ENCODE peak calls at places on chromosomes 5 and 9, in five cellular contexts. One of them, this sample, is unnamed.

GRCh38 chr5:145056805-145057204 is 778.3 kb downstream of the PRELID2 start:
- DNase-seq in activated CD8-positive, alpha-beta memory T cell treated with anti-CD3 and anti-CD28 coated beads, Interleukin-2, amount 50 U/mL, for 48 hours: no peak
- DNase-seq in stimulated activated CD4-positive, alpha-beta T cell treated with anti-CD3 and anti-CD28 coated beads, Interleukin-15, amount 100 ng/mL, for 1 hour: no peak
- DNase-seq in CD4-positive, alpha-beta T cell: no peak
- DNase-seq in left lung: no peak
- DNase-seq in this sample: no peak

GRCh38 chr9:93810028-93810971 is 144.9 kb downstream of the BARX1 start:
- DNase-seq in activated CD8-positive, alpha-beta memory T cell treated with anti-CD3 and anti-CD28 coated beads, Interleukin-2, amount 50 U/mL, for 48 hours: peak
- DNase-seq in stimulated activated CD4-positive, alpha-beta T cell treated with anti-CD3 and anti-CD28 coated beads, Interleukin-15, amount 100 ng/mL, for 1 hour: no peak
- DNase-seq in CD4-positive, alpha-beta T cell: no peak
- DNase-seq in left lung: peak
- DNase-seq in this sample: peak

GRCh38 chr9:76718166-76718565 is 46.1 kb upstream of the PCA3 start:
- DNase-seq in activated CD8-positive, alpha-beta memory T cell treated with anti-CD3 and anti-CD28 coated beads, Interleukin-2, amount 50 U/mL, for 48 hours: no peak
- DNase-seq in stimulated activated CD4-positive, alpha-beta T cell treated with anti-CD3 and anti-CD28 coated beads, Interleukin-15, amount 100 ng/mL, for 1 hour: no peak
- DNase-seq in CD4-positive, alpha-beta T cell: no peak
- DNase-seq in left lung: no peak
- DNase-seq in this sample: no peak

GRCh38 chr5:136420168-136420916 is 55.0 kb upstream of the TRPC7 start:
- DNase-seq in activated CD8-positive, alpha-beta memory T cell treated with anti-CD3 and anti-CD28 coated beads, Interleukin-2, amount 50 U/mL, for 48 hours: no peak
- DNase-seq in stimulated activated CD4-positive, alpha-beta T cell treated with anti-CD3 and anti-CD28 coated beads, Interleukin-15, amount 100 ng/mL, for 1 hour: no peak
- DNase-seq in CD4-positive, alpha-beta T cell: no peak
- DNase-seq in left lung: no peak
- DNase-seq in this sample: no peak

GRCh38 chr5:7848296-7848695 is 2.6 kb downstream of the CFAP90 start:
- DNase-seq in activated CD8-positive, alpha-beta memory T cell treated with anti-CD3 and anti-CD28 coated beads, Interleukin-2, amount 50 U/mL, for 48 hours: no peak
- DNase-seq in stimulated activated CD4-positive, alpha-beta T cell treated with anti-CD3 and anti-CD28 coated beads, Interleukin-15, amount 100 ng/mL, for 1 hour: no peak
- DNase-seq in CD4-positive, alpha-beta T cell: no peak
- DNase-seq in left lung: no peak
- DNase-seq in this sample: no peak

GRCh38 chr9:134863941-134864820 is 16.4 kb upstream of the FCN2 start:
- DNase-seq in activated CD8-positive, alpha-beta memory T cell treated with anti-CD3 and anti-CD28 coated beads, Interleukin-2, amount 50 U/mL, for 48 hours: no peak
- DNase-seq in stimulated activated CD4-positive, alpha-beta T cell treated with anti-CD3 and anti-CD28 coated beads, Interleukin-15, amount 100 ng/mL, for 1 hour: no peak
- DNase-seq in CD4-positive, alpha-beta T cell: no peak
- DNase-seq in left lung: peak
- DNase-seq in this sample: no peak

GRCh38 chr5:178155065-178155464 is 1.4 kb upstream of the NHP2 start:
- DNase-seq in activated CD8-positive, alpha-beta memory T cell treated with anti-CD3 and anti-CD28 coated beads, Interleukin-2, amount 50 U/mL, for 48 hours: no peak
- DNase-seq in stimulated activated CD4-positive, alpha-beta T cell treated with anti-CD3 and anti-CD28 coated beads, Interleukin-15, amount 100 ng/mL, for 1 hour: no peak
- DNase-seq in CD4-positive, alpha-beta T cell: no peak
- DNase-seq in left lung: no peak
- DNase-seq in this sample: no peak

GRCh38 chr9:134230942-134231325 is 66.6 kb upstream of the RNU6ATAC start:
- DNase-seq in activated CD8-positive, alpha-beta memory T cell treated with anti-CD3 and anti-CD28 coated beads, Interleukin-2, amount 50 U/mL, for 48 hours: no peak
- DNase-seq in stimulated activated CD4-positive, alpha-beta T cell treated with anti-CD3 and anti-CD28 coated beads, Interleukin-15, amount 100 ng/mL, for 1 hour: no peak
- DNase-seq in CD4-positive, alpha-beta T cell: no peak
- DNase-seq in left lung: peak
- DNase-seq in this sample: no peak

GRCh38 chr9:134025606-134026541 is 593 bp downstream of the BRD3OS start:
- DNase-seq in activated CD8-positive, alpha-beta memory T cell treated with anti-CD3 and anti-CD28 coated beads, Interleukin-2, amount 50 U/mL, for 48 hours: peak
- DNase-seq in stimulated activated CD4-positive, alpha-beta T cell treated with anti-CD3 and anti-CD28 coated beads, Interleukin-15, amount 100 ng/mL, for 1 hour: peak
- DNase-seq in CD4-positive, alpha-beta T cell: peak
- DNase-seq in left lung: peak
- DNase-seq in this sample: no peak

GRCh38 chr9:132797861-132798659 is 80.0 kb downstream of the AK8 start:
- DNase-seq in activated CD8-positive, alpha-beta memory T cell treated with anti-CD3 and anti-CD28 coated beads, Interleukin-2, amount 50 U/mL, for 48 hours: no peak
- DNase-seq in stimulated activated CD4-positive, alpha-beta T cell treated with anti-CD3 and anti-CD28 coated beads, Interleukin-15, amount 100 ng/mL, for 1 hour: no peak
- DNase-seq in CD4-positive, alpha-beta T cell: no peak
- DNase-seq in left lung: no peak
- DNase-seq in this sample: no peak

GRCh38 chr5:66976108-66976507 is 220.5 kb downstream of the CD180 start:
- DNase-seq in activated CD8-positive, alpha-beta memory T cell treated with anti-CD3 and anti-CD28 coated beads, Interleukin-2, amount 50 U/mL, for 48 hours: no peak
- DNase-seq in stimulated activated CD4-positive, alpha-beta T cell treated with anti-CD3 and anti-CD28 coated beads, Interleukin-15, amount 100 ng/mL, for 1 hour: no peak
- DNase-seq in CD4-positive, alpha-beta T cell: no peak
- DNase-seq in left lung: no peak
- DNase-seq in this sample: no peak

GRCh38 chr5:14753947-14754346 is 89.4 kb downstream of the OTULIN start:
- DNase-seq in activated CD8-positive, alpha-beta memory T cell treated with anti-CD3 and anti-CD28 coated beads, Interleukin-2, amount 50 U/mL, for 48 hours: no peak
- DNase-seq in stimulated activated CD4-positive, alpha-beta T cell treated with anti-CD3 and anti-CD28 coated beads, Interleukin-15, amount 100 ng/mL, for 1 hour: no peak
- DNase-seq in CD4-positive, alpha-beta T cell: no peak
- DNase-seq in left lung: no peak
- DNase-seq in this sample: no peak

GRCh38 chr5:65874241-65874640 is 52.1 kb upstream of the ERBIN start:
- DNase-seq in activated CD8-positive, alpha-beta memory T cell treated with anti-CD3 and anti-CD28 coated beads, Interleukin-2, amount 50 U/mL, for 48 hours: no peak
- DNase-seq in stimulated activated CD4-positive, alpha-beta T cell treated with anti-CD3 and anti-CD28 coated beads, Interleukin-15, amount 100 ng/mL, for 1 hour: no peak
- DNase-seq in CD4-positive, alpha-beta T cell: no peak
- DNase-seq in left lung: no peak
- DNase-seq in this sample: no peak

GRCh38 chr5:79229357-79230174 is 6.4 kb upstream of the JMY start:
- DNase-seq in activated CD8-positive, alpha-beta memory T cell treated with anti-CD3 and anti-CD28 coated beads, Interleukin-2, amount 50 U/mL, for 48 hours: no peak
- DNase-seq in stimulated activated CD4-positive, alpha-beta T cell treated with anti-CD3 and anti-CD28 coated beads, Interleukin-15, amount 100 ng/mL, for 1 hour: no peak
- DNase-seq in CD4-positive, alpha-beta T cell: no peak
- DNase-seq in left lung: no peak
- DNase-seq in this sample: no peak

GRCh38 chr9:75039006-75039405 is 10.9 kb upstream of the CARNMT1 start:
- DNase-seq in activated CD8-positive, alpha-beta memory T cell treated with anti-CD3 and anti-CD28 coated beads, Interleukin-2, amount 50 U/mL, for 48 hours: no peak
- DNase-seq in stimulated activated CD4-positive, alpha-beta T cell treated with anti-CD3 and anti-CD28 coated beads, Interleukin-15, amount 100 ng/mL, for 1 hour: no peak
- DNase-seq in CD4-positive, alpha-beta T cell: no peak
- DNase-seq in left lung: no peak
- DNase-seq in this sample: no peak

GRCh38 chr9:98365227-98365669 is 109.8 kb upstream of the TBC1D2 start:
- DNase-seq in activated CD8-positive, alpha-beta memory T cell treated with anti-CD3 and anti-CD28 coated beads, Interleukin-2, amount 50 U/mL, for 48 hours: no peak
- DNase-seq in stimulated activated CD4-positive, alpha-beta T cell treated with anti-CD3 and anti-CD28 coated beads, Interleukin-15, amount 100 ng/mL, for 1 hour: no peak
- DNase-seq in CD4-positive, alpha-beta T cell: no peak
- DNase-seq in left lung: no peak
- DNase-seq in this sample: no peak

GRCh38 chr9:131467214-131467935 is 35.3 kb upstream of the POMT1 start:
- DNase-seq in activated CD8-positive, alpha-beta memory T cell treated with anti-CD3 and anti-CD28 coated beads, Interleukin-2, amount 50 U/mL, for 48 hours: no peak
- DNase-seq in stimulated activated CD4-positive, alpha-beta T cell treated with anti-CD3 and anti-CD28 coated beads, Interleukin-15, amount 100 ng/mL, for 1 hour: no peak
- DNase-seq in CD4-positive, alpha-beta T cell: no peak
- DNase-seq in left lung: no peak
- DNase-seq in this sample: peak

GRCh38 chr5:120164037-120164436 is 300.1 kb upstream of the PRR16 start:
- DNase-seq in activated CD8-positive, alpha-beta memory T cell treated with anti-CD3 and anti-CD28 coated beads, Interleukin-2, amount 50 U/mL, for 48 hours: no peak
- DNase-seq in stimulated activated CD4-positive, alpha-beta T cell treated with anti-CD3 and anti-CD28 coated beads, Interleukin-15, amount 100 ng/mL, for 1 hour: no peak
- DNase-seq in CD4-positive, alpha-beta T cell: no peak
- DNase-seq in left lung: no peak
- DNase-seq in this sample: no peak

GRCh38 chr5:38780950-38781349 is 64.9 kb upstream of the OSMR start:
- DNase-seq in activated CD8-positive, alpha-beta memory T cell treated with anti-CD3 and anti-CD28 coated beads, Interleukin-2, amount 50 U/mL, for 48 hours: no peak
- DNase-seq in stimulated activated CD4-positive, alpha-beta T cell treated with anti-CD3 and anti-CD28 coated beads, Interleukin-15, amount 100 ng/mL, for 1 hour: no peak
- DNase-seq in CD4-positive, alpha-beta T cell: no peak
- DNase-seq in left lung: no peak
- DNase-seq in this sample: no peak

GRCh38 chr5:53355316-53355715 is 125.1 kb upstream of the FST start:
- DNase-seq in activated CD8-positive, alpha-beta memory T cell treated with anti-CD3 and anti-CD28 coated beads, Interleukin-2, amount 50 U/mL, for 48 hours: no peak
- DNase-seq in stimulated activated CD4-positive, alpha-beta T cell treated with anti-CD3 and anti-CD28 coated beads, Interleukin-15, amount 100 ng/mL, for 1 hour: no peak
- DNase-seq in CD4-positive, alpha-beta T cell: no peak
- DNase-seq in left lung: no peak
- DNase-seq in this sample: no peak

GRCh38 chr5:115168829-115169391 is 798 bp downstream of the TRIM36 start:
- DNase-seq in activated CD8-positive, alpha-beta memory T cell treated with anti-CD3 and anti-CD28 coated beads, Interleukin-2, amount 50 U/mL, for 48 hours: peak
- DNase-seq in stimulated activated CD4-positive, alpha-beta T cell treated with anti-CD3 and anti-CD28 coated beads, Interleukin-15, amount 100 ng/mL, for 1 hour: no peak
- DNase-seq in CD4-positive, alpha-beta T cell: no peak
- DNase-seq in left lung: peak
- DNase-seq in this sample: no peak

GRCh38 chr5:172274951-172275753 is 8.4 kb downstream of the UBTD2 start:
- DNase-seq in activated CD8-positive, alpha-beta memory T cell treated with anti-CD3 and anti-CD28 coated beads, Interleukin-2, amount 50 U/mL, for 48 hours: peak
- DNase-seq in stimulated activated CD4-positive, alpha-beta T cell treated with anti-CD3 and anti-CD28 coated beads, Interleukin-15, amount 100 ng/mL, for 1 hour: peak
- DNase-seq in CD4-positive, alpha-beta T cell: peak
- DNase-seq in left lung: no peak
- DNase-seq in this sample: peak

GRCh38 chr5:158380661-158381060 is 521.7 kb upstream of the CLINT1 start:
- DNase-seq in activated CD8-positive, alpha-beta memory T cell treated with anti-CD3 and anti-CD28 coated beads, Interleukin-2, amount 50 U/mL, for 48 hours: no peak
- DNase-seq in stimulated activated CD4-positive, alpha-beta T cell treated with anti-CD3 and anti-CD28 coated beads, Interleukin-15, amount 100 ng/mL, for 1 hour: no peak
- DNase-seq in CD4-positive, alpha-beta T cell: no peak
- DNase-seq in left lung: no peak
- DNase-seq in this sample: no peak

GRCh38 chr9:3457171-3457570 is 68.6 kb downstream of the RFX3 start:
- DNase-seq in activated CD8-positive, alpha-beta memory T cell treated with anti-CD3 and anti-CD28 coated beads, Interleukin-2, amount 50 U/mL, for 48 hours: no peak
- DNase-seq in stimulated activated CD4-positive, alpha-beta T cell treated with anti-CD3 and anti-CD28 coated beads, Interleukin-15, amount 100 ng/mL, for 1 hour: no peak
- DNase-seq in CD4-positive, alpha-beta T cell: no peak
- DNase-seq in left lung: no peak
- DNase-seq in this sample: no peak

GRCh38 chr9:124975131-124975530 is 34.2 kb upstream of the GOLGA1 start:
- DNase-seq in activated CD8-positive, alpha-beta memory T cell treated with anti-CD3 and anti-CD28 coated beads, Interleukin-2, amount 50 U/mL, for 48 hours: no peak
- DNase-seq in stimulated activated CD4-positive, alpha-beta T cell treated with anti-CD3 and anti-CD28 coated beads, Interleukin-15, amount 100 ng/mL, for 1 hour: no peak
- DNase-seq in CD4-positive, alpha-beta T cell: no peak
- DNase-seq in left lung: no peak
- DNase-seq in this sample: no peak

GRCh38 chr9:29322240-29322639 is 1749.0 kb upstream of the C9orf72 start:
- DNase-seq in activated CD8-positive, alpha-beta memory T cell treated with anti-CD3 and anti-CD28 coated beads, Interleukin-2, amount 50 U/mL, for 48 hours: no peak
- DNase-seq in stimulated activated CD4-positive, alpha-beta T cell treated with anti-CD3 and anti-CD28 coated beads, Interleukin-15, amount 100 ng/mL, for 1 hour: no peak
- DNase-seq in CD4-positive, alpha-beta T cell: no peak
- DNase-seq in left lung: no peak
- DNase-seq in this sample: no peak

GRCh38 chr9:20941177-20941690 is 90.2 kb downstream of the HACD4 start:
- DNase-seq in activated CD8-positive, alpha-beta memory T cell treated with anti-CD3 and anti-CD28 coated beads, Interleukin-2, amount 50 U/mL, for 48 hours: peak
- DNase-seq in stimulated activated CD4-positive, alpha-beta T cell treated with anti-CD3 and anti-CD28 coated beads, Interleukin-15, amount 100 ng/mL, for 1 hour: peak
- DNase-seq in CD4-positive, alpha-beta T cell: peak
- DNase-seq in left lung: no peak
- DNase-seq in this sample: no peak

GRCh38 chr9:14687042-14687719 is 6.1 kb downstream of the ZDHHC21 start:
- DNase-seq in activated CD8-positive, alpha-beta memory T cell treated with anti-CD3 and anti-CD28 coated beads, Interleukin-2, amount 50 U/mL, for 48 hours: no peak
- DNase-seq in stimulated activated CD4-positive, alpha-beta T cell treated with anti-CD3 and anti-CD28 coated beads, Interleukin-15, amount 100 ng/mL, for 1 hour: no peak
- DNase-seq in CD4-positive, alpha-beta T cell: no peak
- DNase-seq in left lung: peak
- DNase-seq in this sample: no peak

GRCh38 chr5:142674438-142675210 is 11.3 kb downstream of the FGF1 start:
- DNase-seq in activated CD8-positive, alpha-beta memory T cell treated with anti-CD3 and anti-CD28 coated beads, Interleukin-2, amount 50 U/mL, for 48 hours: no peak
- DNase-seq in stimulated activated CD4-positive, alpha-beta T cell treated with anti-CD3 and anti-CD28 coated beads, Interleukin-15, amount 100 ng/mL, for 1 hour: no peak
- DNase-seq in CD4-positive, alpha-beta T cell: no peak
- DNase-seq in left lung: no peak
- DNase-seq in this sample: no peak

GRCh38 chr5:111681414-111681790 is 75.6 kb downstream of the NREP start:
- DNase-seq in activated CD8-positive, alpha-beta memory T cell treated with anti-CD3 and anti-CD28 coated beads, Interleukin-2, amount 50 U/mL, for 48 hours: no peak
- DNase-seq in stimulated activated CD4-positive, alpha-beta T cell treated with anti-CD3 and anti-CD28 coated beads, Interleukin-15, amount 100 ng/mL, for 1 hour: no peak
- DNase-seq in CD4-positive, alpha-beta T cell: no peak
- DNase-seq in left lung: no peak
- DNase-seq in this sample: no peak

GRCh38 chr9:36788534-36788933 is 215.8 kb downstream of the MELK start:
- DNase-seq in activated CD8-positive, alpha-beta memory T cell treated with anti-CD3 and anti-CD28 coated beads, Interleukin-2, amount 50 U/mL, for 48 hours: no peak
- DNase-seq in stimulated activated CD4-positive, alpha-beta T cell treated with anti-CD3 and anti-CD28 coated beads, Interleukin-15, amount 100 ng/mL, for 1 hour: no peak
- DNase-seq in CD4-positive, alpha-beta T cell: no peak
- DNase-seq in left lung: no peak
- DNase-seq in this sample: no peak

GRCh38 chr9:99736291-99736690 is 85.4 kb upstream of the NR4A3 start:
- DNase-seq in activated CD8-positive, alpha-beta memory T cell treated with anti-CD3 and anti-CD28 coated beads, Interleukin-2, amount 50 U/mL, for 48 hours: no peak
- DNase-seq in stimulated activated CD4-positive, alpha-beta T cell treated with anti-CD3 and anti-CD28 coated beads, Interleukin-15, amount 100 ng/mL, for 1 hour: no peak
- DNase-seq in CD4-positive, alpha-beta T cell: no peak
- DNase-seq in left lung: no peak
- DNase-seq in this sample: no peak

GRCh38 chr9:110340306-110340705 is 2.6 kb upstream of the TXNDC8 start:
- DNase-seq in activated CD8-positive, alpha-beta memory T cell treated with anti-CD3 and anti-CD28 coated beads, Interleukin-2, amount 50 U/mL, for 48 hours: no peak
- DNase-seq in stimulated activated CD4-positive, alpha-beta T cell treated with anti-CD3 and anti-CD28 coated beads, Interleukin-15, amount 100 ng/mL, for 1 hour: no peak
- DNase-seq in CD4-positive, alpha-beta T cell: no peak
- DNase-seq in left lung: no peak
- DNase-seq in this sample: no peak

GRCh38 chr5:91332267-91333044 is 50.7 kb downstream of the ARRDC3 start:
- DNase-seq in activated CD8-positive, alpha-beta memory T cell treated with anti-CD3 and anti-CD28 coated beads, Interleukin-2, amount 50 U/mL, for 48 hours: no peak
- DNase-seq in stimulated activated CD4-positive, alpha-beta T cell treated with anti-CD3 and anti-CD28 coated beads, Interleukin-15, amount 100 ng/mL, for 1 hour: no peak
- DNase-seq in CD4-positive, alpha-beta T cell: no peak
- DNase-seq in left lung: no peak
- DNase-seq in this sample: no peak

This sample was measured in CD14-positive monocyte.